ENCODE peak calls at places on chromosome 3, in ten cellular contexts. One of them, this sample, is unnamed.

GRCh38 chr3:132180337-132180791 is 136.8 kb upstream of the ACP3 start:
- DNase-seq in pancreas: no peak
- DNase-seq in non-pigmented ciliary epithelial cell: peak
- DNase-seq in activated naive CD4-positive, alpha-beta T cell: no peak
- DNase-seq in GF-D8: no peak
- DNase-seq in NCI-H187 treated with DMSO at 0.1 percent for 48 hours: peak
- DNase-seq in AG08395: peak
- DNase-seq in Daoy: peak
- DNase-seq in mucosa of descending colon: no peak
- DNase-seq in body of pancreas: no peak
- DNase-seq in this sample: no peak

GRCh38 chr3:71721721-71722157 is 3.5 kb downstream of the EIF4E3 start:
- DNase-seq in mucosa of descending colon: no peak
- DNase-seq in Daoy: no peak
- DNase-seq in NCI-H187 treated with DMSO at 0.1 percent for 48 hours: no peak
- DNase-seq in non-pigmented ciliary epithelial cell: no peak
- DNase-seq in AG08395: no peak
- DNase-seq in pancreas: no peak
- DNase-seq in body of pancreas: no peak
- DNase-seq in GF-D8: peak
- DNase-seq in activated naive CD4-positive, alpha-beta T cell: no peak
- DNase-seq in this sample: no peak

GRCh38 chr3:78086150-78086549 is 1046.3 kb downstream of the ROBO2 start:
- DNase-seq in NCI-H187 treated with DMSO at 0.1 percent for 48 hours: no peak
- DNase-seq in body of pancreas: no peak
- DNase-seq in activated naive CD4-positive, alpha-beta T cell: no peak
- DNase-seq in GF-D8: no peak
- DNase-seq in mucosa of descending colon: no peak
- DNase-seq in pancreas: no peak
- DNase-seq in AG08395: no peak
- DNase-seq in Daoy: no peak
- DNase-seq in non-pigmented ciliary epithelial cell: no peak
- DNase-seq in this sample: no peak

GRCh38 chr3:15714448-15714847 is 83.3 kb downstream of the ANKRD28 start:
- DNase-seq in pancreas: no peak
- DNase-seq in NCI-H187 treated with DMSO at 0.1 percent for 48 hours: no peak
- DNase-seq in body of pancreas: no peak
- DNase-seq in mucosa of descending colon: no peak
- DNase-seq in activated naive CD4-positive, alpha-beta T cell: no peak
- DNase-seq in non-pigmented ciliary epithelial cell: no peak
- DNase-seq in Daoy: no peak
- DNase-seq in GF-D8: no peak
- DNase-seq in AG08395: no peak
- DNase-seq in this sample: no peak

GRCh38 chr3:129657261-129658046 is 51.0 kb upstream of the PLXND1 start:
- DNase-seq in Daoy: no peak
- DNase-seq in activated naive CD4-positive, alpha-beta T cell: no peak
- DNase-seq in GF-D8: no peak
- DNase-seq in body of pancreas: no peak
- DNase-seq in AG08395: no peak
- DNase-seq in NCI-H187 treated with DMSO at 0.1 percent for 48 hours: no peak
- DNase-seq in non-pigmented ciliary epithelial cell: no peak
- DNase-seq in pancreas: no peak
- DNase-seq in mucosa of descending colon: no peak
- DNase-seq in this sample: no peak

GRCh38 chr3:115819785-115820384 is 196.6 kb downstream of the GAP43 start:
- DNase-seq in body of pancreas: peak
- DNase-seq in Daoy: peak
- DNase-seq in activated naive CD4-positive, alpha-beta T cell: no peak
- DNase-seq in pancreas: peak
- DNase-seq in AG08395: peak
- DNase-seq in NCI-H187 treated with DMSO at 0.1 percent for 48 hours: peak
- DNase-seq in GF-D8: peak
- DNase-seq in mucosa of descending colon: peak
- DNase-seq in non-pigmented ciliary epithelial cell: no peak
- DNase-seq in this sample: peak

GRCh38 chr3:132461544-132461943 is 44.2 kb downstream of the DNAJC13 start:
- DNase-seq in NCI-H187 treated with DMSO at 0.1 percent for 48 hours: no peak
- DNase-seq in non-pigmented ciliary epithelial cell: no peak
- DNase-seq in Daoy: no peak
- DNase-seq in pancreas: no peak
- DNase-seq in body of pancreas: no peak
- DNase-seq in GF-D8: no peak
- DNase-seq in AG08395: no peak
- DNase-seq in mucosa of descending colon: no peak
- DNase-seq in activated naive CD4-positive, alpha-beta T cell: no peak
- DNase-seq in this sample: no peak

GRCh38 chr3:124347418-124347817 is 355.5 kb upstream of the ROPN1 start:
- DNase-seq in non-pigmented ciliary epithelial cell: no peak
- DNase-seq in pancreas: no peak
- DNase-seq in body of pancreas: no peak
- DNase-seq in NCI-H187 treated with DMSO at 0.1 percent for 48 hours: no peak
- DNase-seq in Daoy: no peak
- DNase-seq in AG08395: no peak
- DNase-seq in activated naive CD4-positive, alpha-beta T cell: no peak
- DNase-seq in GF-D8: no peak
- DNase-seq in mucosa of descending colon: no peak
- DNase-seq in this sample: no peak

GRCh38 chr3:53842436-53843194 is 3.6 kb downstream of the CHDH start:
- DNase-seq in mucosa of descending colon: peak
- DNase-seq in pancreas: peak
- DNase-seq in activated naive CD4-positive, alpha-beta T cell: no peak
- DNase-seq in non-pigmented ciliary epithelial cell: no peak
- DNase-seq in NCI-H187 treated with DMSO at 0.1 percent for 48 hours: no peak
- DNase-seq in AG08395: no peak
- DNase-seq in GF-D8: no peak
- DNase-seq in Daoy: peak
- DNase-seq in body of pancreas: peak
- DNase-seq in this sample: peak

GRCh38 chr3:126473292-126474168 is 2.2 kb downstream of the ZXDC start:
- DNase-seq in activated naive CD4-positive, alpha-beta T cell: no peak
- DNase-seq in Daoy: no peak
- DNase-seq in mucosa of descending colon: peak
- DNase-seq in GF-D8: peak
- DNase-seq in non-pigmented ciliary epithelial cell: no peak
- DNase-seq in pancreas: no peak
- DNase-seq in AG08395: no peak
- DNase-seq in NCI-H187 treated with DMSO at 0.1 percent for 48 hours: no peak
- DNase-seq in body of pancreas: no peak
- DNase-seq in this sample: peak

GRCh38 chr3:61452536-61452991 is 108.8 kb upstream of the PTPRG start:
- DNase-seq in NCI-H187 treated with DMSO at 0.1 percent for 48 hours: no peak
- DNase-seq in non-pigmented ciliary epithelial cell: no peak
- DNase-seq in Daoy: peak
- DNase-seq in activated naive CD4-positive, alpha-beta T cell: no peak
- DNase-seq in AG08395: peak
- DNase-seq in pancreas: no peak
- DNase-seq in mucosa of descending colon: no peak
- DNase-seq in GF-D8: no peak
- DNase-seq in body of pancreas: no peak
- DNase-seq in this sample: no peak

GRCh38 chr3:117628896-117629295 is 919.3 kb downstream of the TUSC7 start:
- DNase-seq in GF-D8: no peak
- DNase-seq in mucosa of descending colon: no peak
- DNase-seq in non-pigmented ciliary epithelial cell: peak
- DNase-seq in activated naive CD4-positive, alpha-beta T cell: no peak
- DNase-seq in body of pancreas: peak
- DNase-seq in Daoy: peak
- DNase-seq in NCI-H187 treated with DMSO at 0.1 percent for 48 hours: peak
- DNase-seq in pancreas: no peak
- DNase-seq in AG08395: peak
- DNase-seq in this sample: no peak

GRCh38 chr3:177979684-177980083 is 556.6 kb upstream of the KCNMB2 start:
- DNase-seq in non-pigmented ciliary epithelial cell: no peak
- DNase-seq in Daoy: no peak
- DNase-seq in GF-D8: no peak
- DNase-seq in body of pancreas: no peak
- DNase-seq in activated naive CD4-positive, alpha-beta T cell: no peak
- DNase-seq in AG08395: no peak
- DNase-seq in mucosa of descending colon: no peak
- DNase-seq in pancreas: no peak
- DNase-seq in NCI-H187 treated with DMSO at 0.1 percent for 48 hours: no peak
- DNase-seq in this sample: no peak

GRCh38 chr3:83317605-83318004 is 1556.2 kb upstream of the GBE1 start:
- DNase-seq in non-pigmented ciliary epithelial cell: no peak
- DNase-seq in mucosa of descending colon: no peak
- DNase-seq in Daoy: no peak
- DNase-seq in NCI-H187 treated with DMSO at 0.1 percent for 48 hours: no peak
- DNase-seq in activated naive CD4-positive, alpha-beta T cell: no peak
- DNase-seq in AG08395: no peak
- DNase-seq in GF-D8: no peak
- DNase-seq in body of pancreas: no peak
- DNase-seq in pancreas: no peak
- DNase-seq in this sample: no peak

GRCh38 chr3:15051531-15051930 is 13.6 kb downstream of the MRPS25 start:
- DNase-seq in NCI-H187 treated with DMSO at 0.1 percent for 48 hours: no peak
- DNase-seq in pancreas: no peak
- DNase-seq in Daoy: peak
- DNase-seq in non-pigmented ciliary epithelial cell: no peak
- DNase-seq in mucosa of descending colon: peak
- DNase-seq in body of pancreas: peak
- DNase-seq in GF-D8: no peak
- DNase-seq in AG08395: peak
- DNase-seq in activated naive CD4-positive, alpha-beta T cell: no peak
- DNase-seq in this sample: peak

GRCh38 chr3:52354676-52355075 is 38.6 kb downstream of the DNAH1 start:
- DNase-seq in Daoy: no peak
- DNase-seq in AG08395: no peak
- DNase-seq in GF-D8: no peak
- DNase-seq in mucosa of descending colon: no peak
- DNase-seq in NCI-H187 treated with DMSO at 0.1 percent for 48 hours: no peak
- DNase-seq in body of pancreas: no peak
- DNase-seq in non-pigmented ciliary epithelial cell: no peak
- DNase-seq in activated naive CD4-positive, alpha-beta T cell: no peak
- DNase-seq in pancreas: no peak
- DNase-seq in this sample: peak

GRCh38 chr3:55203006-55203405 is 275.1 kb upstream of the LRTM1 start:
- DNase-seq in pancreas: no peak
- DNase-seq in GF-D8: no peak
- DNase-seq in Daoy: peak
- DNase-seq in activated naive CD4-positive, alpha-beta T cell: no peak
- DNase-seq in non-pigmented ciliary epithelial cell: no peak
- DNase-seq in AG08395: peak
- DNase-seq in body of pancreas: no peak
- DNase-seq in NCI-H187 treated with DMSO at 0.1 percent for 48 hours: no peak
- DNase-seq in mucosa of descending colon: no peak
- DNase-seq in this sample: no peak

GRCh38 chr3:127389415-127389814 is 101.6 kb upstream of the PRR20G start:
- DNase-seq in mucosa of descending colon: no peak
- DNase-seq in pancreas: no peak
- DNase-seq in NCI-H187 treated with DMSO at 0.1 percent for 48 hours: no peak
- DNase-seq in activated naive CD4-positive, alpha-beta T cell: no peak
- DNase-seq in GF-D8: no peak
- DNase-seq in Daoy: peak
- DNase-seq in non-pigmented ciliary epithelial cell: no peak
- DNase-seq in body of pancreas: no peak
- DNase-seq in AG08395: no peak
- DNase-seq in this sample: no peak

GRCh38 chr3:190058486-190059241 is 62.0 kb downstream of the P3H2 start:
- DNase-seq in GF-D8: no peak
- DNase-seq in body of pancreas: no peak
- DNase-seq in mucosa of descending colon: no peak
- DNase-seq in pancreas: no peak
- DNase-seq in activated naive CD4-positive, alpha-beta T cell: no peak
- DNase-seq in Daoy: no peak
- DNase-seq in AG08395: no peak
- DNase-seq in NCI-H187 treated with DMSO at 0.1 percent for 48 hours: no peak
- DNase-seq in non-pigmented ciliary epithelial cell: peak
- DNase-seq in this sample: no peak

GRCh38 chr3:189298469-189299375 is 127.0 kb downstream of the TPRG1 start:
- DNase-seq in GF-D8: no peak
- DNase-seq in activated naive CD4-positive, alpha-beta T cell: no peak
- DNase-seq in Daoy: no peak
- DNase-seq in mucosa of descending colon: no peak
- DNase-seq in non-pigmented ciliary epithelial cell: no peak
- DNase-seq in NCI-H187 treated with DMSO at 0.1 percent for 48 hours: no peak
- DNase-seq in AG08395: no peak
- DNase-seq in body of pancreas: no peak
- DNase-seq in pancreas: no peak
- DNase-seq in this sample: no peak

GRCh38 chr3:54572197-54572895 is 355.5 kb downstream of the LRTM1 start:
- DNase-seq in activated naive CD4-positive, alpha-beta T cell: no peak
- DNase-seq in pancreas: no peak
- DNase-seq in AG08395: no peak
- DNase-seq in mucosa of descending colon: no peak
- DNase-seq in NCI-H187 treated with DMSO at 0.1 percent for 48 hours: no peak
- DNase-seq in Daoy: no peak
- DNase-seq in GF-D8: no peak
- DNase-seq in non-pigmented ciliary epithelial cell: peak
- DNase-seq in body of pancreas: no peak
- DNase-seq in this sample: no peak

GRCh38 chr3:85710490-85710889 is 751.7 kb downstream of the CADM2 start:
- DNase-seq in pancreas: no peak
- DNase-seq in body of pancreas: no peak
- DNase-seq in NCI-H187 treated with DMSO at 0.1 percent for 48 hours: no peak
- DNase-seq in non-pigmented ciliary epithelial cell: no peak
- DNase-seq in AG08395: no peak
- DNase-seq in Daoy: no peak
- DNase-seq in GF-D8: no peak
- DNase-seq in activated naive CD4-positive, alpha-beta T cell: no peak
- DNase-seq in mucosa of descending colon: no peak
- DNase-seq in this sample: no peak

GRCh38 chr3:123733805-123734526 is 149.1 kb upstream of the HACD2 start:
- DNase-seq in non-pigmented ciliary epithelial cell: peak
- DNase-seq in NCI-H187 treated with DMSO at 0.1 percent for 48 hours: no peak
- DNase-seq in pancreas: no peak
- DNase-seq in mucosa of descending colon: no peak
- DNase-seq in AG08395: peak
- DNase-seq in body of pancreas: no peak
- DNase-seq in activated naive CD4-positive, alpha-beta T cell: no peak
- DNase-seq in GF-D8: no peak
- DNase-seq in Daoy: peak
- DNase-seq in this sample: no peak

GRCh38 chr3:111715911-111716523 is 120.9 kb upstream of the ZBED2 start:
- DNase-seq in activated naive CD4-positive, alpha-beta T cell: no peak
- DNase-seq in body of pancreas: peak
- DNase-seq in non-pigmented ciliary epithelial cell: no peak
- DNase-seq in AG08395: peak
- DNase-seq in NCI-H187 treated with DMSO at 0.1 percent for 48 hours: no peak
- DNase-seq in mucosa of descending colon: peak
- DNase-seq in Daoy: peak
- DNase-seq in GF-D8: no peak
- DNase-seq in pancreas: no peak
- DNase-seq in this sample: peak

GRCh38 chr3:13528217-13528801 is 20.6 kb upstream of the FBLN2 start:
- DNase-seq in non-pigmented ciliary epithelial cell: no peak
- DNase-seq in AG08395: no peak
- DNase-seq in Daoy: peak
- DNase-seq in NCI-H187 treated with DMSO at 0.1 percent for 48 hours: no peak
- DNase-seq in activated naive CD4-positive, alpha-beta T cell: no peak
- DNase-seq in mucosa of descending colon: no peak
- DNase-seq in GF-D8: no peak
- DNase-seq in pancreas: no peak
- DNase-seq in body of pancreas: no peak
- DNase-seq in this sample: no peak

GRCh38 chr3:179887566-179887965 is 149.2 kb downstream of the PEX5L start:
- DNase-seq in NCI-H187 treated with DMSO at 0.1 percent for 48 hours: no peak
- DNase-seq in AG08395: no peak
- DNase-seq in mucosa of descending colon: no peak
- DNase-seq in non-pigmented ciliary epithelial cell: no peak
- DNase-seq in Daoy: no peak
- DNase-seq in activated naive CD4-positive, alpha-beta T cell: no peak
- DNase-seq in pancreas: no peak
- DNase-seq in GF-D8: no peak
- DNase-seq in body of pancreas: no peak
- DNase-seq in this sample: no peak

GRCh38 chr3:82054849-82055248 is 293.4 kb upstream of the GBE1 start:
- DNase-seq in body of pancreas: no peak
- DNase-seq in mucosa of descending colon: no peak
- DNase-seq in non-pigmented ciliary epithelial cell: no peak
- DNase-seq in activated naive CD4-positive, alpha-beta T cell: no peak
- DNase-seq in GF-D8: no peak
- DNase-seq in Daoy: no peak
- DNase-seq in AG08395: no peak
- DNase-seq in NCI-H187 treated with DMSO at 0.1 percent for 48 hours: no peak
- DNase-seq in pancreas: no peak
- DNase-seq in this sample: no peak

GRCh38 chr3:57673158-57673557 is 19.7 kb downstream of the DENND6A start:
- DNase-seq in pancreas: no peak
- DNase-seq in GF-D8: peak
- DNase-seq in non-pigmented ciliary epithelial cell: no peak
- DNase-seq in mucosa of descending colon: no peak
- DNase-seq in NCI-H187 treated with DMSO at 0.1 percent for 48 hours: no peak
- DNase-seq in body of pancreas: no peak
- DNase-seq in Daoy: no peak
- DNase-seq in activated naive CD4-positive, alpha-beta T cell: no peak
- DNase-seq in AG08395: no peak
- DNase-seq in this sample: no peak

This sample was measured in right lobe of liver.